ENCODE peak calls at places on chromosomes 6 and 20, in nine cellular contexts. T is mesenteric fat pad, L is prostate gland, W is nephron progenitor cell, K is occipital lobe, Z is natural killer cell, N is T-helper 2 cell, I is aorta, P is amniotic stem cell. F is an unnamed sample.

GRCh38 chr20:24992420-24993205 is at the start of gene APMAP:
- DNase-seq in T (peak; percentile 98), L (peak; percentile 96), W (peak; percentile 96), K (peak; percentile 92), Z (peak; percentile 99), N (peak; percentile 94), I (peak; percentile 99), P (peak; percentile 90), F (peak; percentile 94)

GRCh38 chr6:137832110-137832509 is 34.9 kb upstream of the TNFAIP3 start:
- DNase-seq in T (no peak), L (no peak), W (no peak), K (no peak), Z (no peak), N (no peak), I (no peak), P (peak; percentile 37), F (no peak)

GRCh38 chr6:4021133-4021861 is 57.6 kb downstream of the FAM217A start:
- DNase-seq in T (peak; percentile 97), L (peak; percentile 95), W (peak; percentile 91), K (peak; percentile 93), Z (peak; percentile 78), N (peak; percentile 74), I (peak; percentile 98), P (peak; percentile 93), F (peak; percentile 87)

GRCh38 chr6:165042912-165043311 is 266.5 kb downstream of the C6orf118 start:
- DNase-seq in T (no peak), L (no peak), W (no peak), K (no peak), Z (no peak), N (no peak), I (no peak), P (no peak), F (no peak)

GRCh38 chr20:42179768-42180167 is 561.6 kb upstream of the CHD6 start:
- DNase-seq in T (no peak), L (no peak), W (peak; percentile 67), K (no peak), Z (no peak), N (no peak), I (no peak), P (no peak), F (no peak)

GRCh38 chr6:34496103-34496685 is 30.3 kb downstream of the PACSIN1 start:
- DNase-seq in T (peak; percentile 62), L (no peak), W (no peak), K (no peak), Z (no peak), N (no peak), I (peak; percentile 21), P (no peak), F (no peak)

GRCh38 chr20:57600324-57601210 is 19.7 kb downstream of the ZBP1 start:
- DNase-seq in T (no peak), L (no peak), W (no peak), K (no peak), Z (no peak), N (no peak), I (no peak), P (no peak), F (no peak)

GRCh38 chr6:109336221-109336955 is 45.9 kb downstream of the CD164 start:
- DNase-seq in T (no peak), L (peak; percentile 82), W (no peak), K (no peak), Z (no peak), N (no peak), I (no peak), P (no peak), F (no peak)

GRCh38 chr6:77095936-77096627 is 367.2 kb downstream of the HTR1B start:
- DNase-seq in T (no peak), L (no peak), W (no peak), K (no peak), Z (no peak), N (no peak), I (no peak), P (no peak), F (no peak)

GRCh38 chr6:138572200-138572875 is 73.0 kb upstream of the NHSL1 start:
- DNase-seq in T (no peak), L (peak; percentile 84), W (peak; percentile 76), K (no peak), Z (no peak), N (no peak), I (peak; percentile 77), P (no peak), F (no peak)

GRCh38 chr6:152404458-152404857 is 232.7 kb downstream of the SYNE1 start:
- DNase-seq in T (no peak), L (no peak), W (no peak), K (no peak), Z (no peak), N (no peak), I (no peak), P (no peak), F (no peak)

GRCh38 chr20:15205719-15206118 is 868.3 kb upstream of the FLRT3 start:
- DNase-seq in T (no peak), L (no peak), W (no peak), K (no peak), Z (no peak), N (no peak), I (no peak), P (no peak), F (no peak)

GRCh38 chr20:57025666-57026065 is 240.8 kb downstream of the BMP7 start:
- DNase-seq in T (no peak), L (no peak), W (no peak), K (no peak), Z (no peak), N (no peak), I (no peak), P (no peak), F (no peak)

GRCh38 chr20:33119725-33120720 is 40.6 kb downstream of the BPIFB4 start:
- DNase-seq in T (peak; percentile 18), L (no peak), W (no peak), K (no peak), Z (no peak), N (no peak), I (no peak), P (no peak), F (no peak)

GRCh38 chr6:151690768-151691562 is 116.5 kb upstream of the ESR1 start:
- DNase-seq in T (no peak), L (no peak), W (no peak), K (no peak), Z (no peak), N (peak; percentile 4), I (no peak), P (no peak), F (peak; percentile 36)

GRCh38 chr6:9346923-9347322 is 911.6 kb upstream of the SLC35B3 start:
- DNase-seq in T (no peak), L (no peak), W (no peak), K (no peak), Z (no peak), N (no peak), I (no peak), P (no peak), F (no peak)

GRCh38 chr6:116500969-116501433 is 10.4 kb upstream of the CALHM5 start:
- DNase-seq in T (no peak), L (no peak), W (no peak), K (no peak), Z (no peak), N (peak; percentile 1), I (no peak), P (no peak), F (peak; percentile 20)

GRCh38 chr20:59678286-59678685 is 73.9 kb downstream of the PHACTR3 start:
- DNase-seq in T (no peak), L (no peak), W (no peak), K (peak; percentile 71), Z (no peak), N (no peak), I (no peak), P (no peak), F (no peak)

GRCh38 chr6:10272591-10272990 is 142.3 kb downstream of the TFAP2A start:
- DNase-seq in T (no peak), L (no peak), W (no peak), K (no peak), Z (no peak), N (no peak), I (no peak), P (no peak), F (no peak)

GRCh38 chr20:17381701-17382100 is 149.5 kb downstream of the BFSP1 start:
- DNase-seq in T (no peak), L (no peak), W (no peak), K (no peak), Z (no peak), N (no peak), I (no peak), P (no peak), F (no peak)

GRCh38 chr20:43721097-43721428 is 5.7 kb downstream of the GTSF1L start:
- DNase-seq in T (no peak), L (no peak), W (no peak), K (no peak), Z (no peak), N (no peak), I (no peak), P (no peak), F (no peak)

GRCh38 chr20:48704761-48705160 is 123.0 kb downstream of the PREX1 start:
- DNase-seq in T (no peak), L (no peak), W (no peak), K (no peak), Z (no peak), N (no peak), I (peak; percentile 67), P (no peak), F (no peak)

GRCh38 chr20:4045741-4046140 is 30.4 kb upstream of the RNF24 start:
- DNase-seq in T (peak; percentile 16), L (no peak), W (no peak), K (no peak), Z (no peak), N (no peak), I (no peak), P (no peak), F (no peak)

GRCh38 chr6:122048570-122048969 is 350.9 kb upstream of the HSF2 start:
- DNase-seq in T (no peak), L (no peak), W (no peak), K (no peak), Z (no peak), N (no peak), I (no peak), P (no peak), F (no peak)

GRCh38 chr6:170063851-170064617 is 226.8 kb downstream of the DLL1 start:
- DNase-seq in T (peak; percentile 51), L (no peak), W (peak; percentile 34), K (no peak), Z (peak; percentile 5), N (no peak), I (peak; percentile 37), P (no peak), F (no peak)

GRCh38 chr6:107690864-107691661 is 133.1 kb downstream of the SCML4 start:
- DNase-seq in T (no peak), L (no peak), W (peak; percentile 26), K (no peak), Z (no peak), N (no peak), I (no peak), P (no peak), F (no peak)

GRCh38 chr6:151254451-151255081 is 14.8 kb downstream of the AKAP12 start:
- DNase-seq in T (no peak), L (no peak), W (no peak), K (no peak), Z (no peak), N (no peak), I (no peak), P (no peak), F (no peak)

GRCh38 chr6:33249732-33250625 is 21.7 kb downstream of the VPS52 start:
- DNase-seq in T (peak; percentile 83), L (no peak), W (peak; percentile 36), K (no peak), Z (peak; percentile 18), N (no peak), I (no peak), P (peak; percentile 82), F (no peak)

GRCh38 chr6:29146154-29146553 is 24.6 kb upstream of the OR2J2 start:
- DNase-seq in T (no peak), L (no peak), W (no peak), K (no peak), Z (no peak), N (no peak), I (no peak), P (no peak), F (no peak)

GRCh38 chr20:25380945-25381614 is 9.6 kb downstream of the ABHD12 start:
- DNase-seq in T (no peak), L (no peak), W (no peak), K (no peak), Z (no peak), N (no peak), I (no peak), P (no peak), F (no peak)

GRCh38 chr6:123810214-123810613 is 6.5 kb downstream of the NKAIN2 start:
- DNase-seq in T (no peak), L (no peak), W (no peak), K (no peak), Z (no peak), N (no peak), I (no peak), P (no peak), F (no peak)